ENCODE peak calls at places on chromosomes 3 and 15, in six cellular contexts. One of them, this sample, is unnamed. For H3K27me3 and H3K36me3, the result is how much of the 10 kb centered on the place peaks cover.

GRCh38 chr3:134312873-134313838 is 61.1 kb downstream of the AMOTL2 start:
- DNase-seq in heart left ventricle: peak
- DNase-seq in breast epithelium: peak
- DNase-seq in ascending aorta: no peak
- DNase-seq in mesendoderm: peak
- DNase-seq in GM23248: peak
- DNase-seq in this sample: no peak

GRCh38 chr3:142923694-142924093 is 34.8 kb upstream of the PCOLCE2 start:
- DNase-seq in heart left ventricle: no peak
- DNase-seq in breast epithelium: no peak
- DNase-seq in ascending aorta: no peak
- DNase-seq in mesendoderm: no peak
- DNase-seq in GM23248: no peak
- DNase-seq in this sample: no peak

GRCh38 chr15:99537344-99537743 is 28.4 kb upstream of the MEF2A start:
- DNase-seq in heart left ventricle: peak
- DNase-seq in breast epithelium: no peak
- DNase-seq in ascending aorta: no peak
- DNase-seq in mesendoderm: no peak
- DNase-seq in GM23248: peak
- DNase-seq in this sample: no peak

GRCh38 chr15:45586990-45587860 is at the start of gene BLOC1S6:
- DNase-seq in heart left ventricle: peak
- DNase-seq in breast epithelium: peak
- DNase-seq in ascending aorta: peak
- DNase-seq in mesendoderm: peak
- DNase-seq in GM23248: peak
- DNase-seq in this sample: peak

GRCh38 chr3:105435277-105435676 is 68.6 kb downstream of the ALCAM start:
- DNase-seq in heart left ventricle: no peak
- DNase-seq in breast epithelium: no peak
- DNase-seq in ascending aorta: no peak
- DNase-seq in mesendoderm: no peak
- DNase-seq in GM23248: no peak
- DNase-seq in this sample: no peak

GRCh38 chr3:33299395-33300081 is 22.3 kb downstream of the FBXL2 start:
- DNase-seq in heart left ventricle: no peak
- DNase-seq in breast epithelium: no peak
- DNase-seq in ascending aorta: no peak
- DNase-seq in mesendoderm: no peak
- DNase-seq in GM23248: peak
- DNase-seq in this sample: no peak

GRCh38 chr3:78659386-78659987 is 1108.3 kb downstream of the ROBO1 start:
- DNase-seq in heart left ventricle: no peak
- DNase-seq in breast epithelium: no peak
- DNase-seq in ascending aorta: no peak
- DNase-seq in mesendoderm: peak
- DNase-seq in GM23248: peak
- DNase-seq in this sample: no peak

GRCh38 chr3:50336452-50337174 is 4.0 kb downstream of the RASSF1 start:
- DNase-seq in heart left ventricle: no peak
- DNase-seq in breast epithelium: no peak
- DNase-seq in ascending aorta: no peak
- DNase-seq in mesendoderm: peak
- DNase-seq in GM23248: peak
- DNase-seq in this sample: no peak

GRCh38 chr15:65722191-65722590 is 69.9 kb downstream of the DENND4A start:
- DNase-seq in heart left ventricle: no peak
- DNase-seq in breast epithelium: no peak
- DNase-seq in ascending aorta: no peak
- DNase-seq in mesendoderm: no peak
- DNase-seq in GM23248: no peak
- DNase-seq in this sample: no peak

GRCh38 chr3:113151475-113152031 is 59.8 kb upstream of the BOC start:
- DNase-seq in heart left ventricle: no peak
- DNase-seq in breast epithelium: peak
- DNase-seq in ascending aorta: no peak
- DNase-seq in mesendoderm: no peak
- DNase-seq in GM23248: no peak
- DNase-seq in this sample: no peak

GRCh38 chr15:94205366-94205765 is 26.0 kb upstream of the MCTP2 start:
- DNase-seq in heart left ventricle: no peak
- DNase-seq in breast epithelium: no peak
- DNase-seq in ascending aorta: no peak
- DNase-seq in mesendoderm: no peak
- DNase-seq in GM23248: no peak
- DNase-seq in this sample: no peak

GRCh38 chr3:97821810-97822775 is at the start of gene CRYBG3:
- DNase-seq in heart left ventricle: peak
- DNase-seq in breast epithelium: peak
- DNase-seq in ascending aorta: peak
- DNase-seq in mesendoderm: peak
- DNase-seq in GM23248: peak
- DNase-seq in this sample: peak

GRCh38 chr3:65793495-65794200 is 245.1 kb downstream of the MAGI1 start:
- DNase-seq in heart left ventricle: no peak
- DNase-seq in breast epithelium: no peak
- DNase-seq in ascending aorta: no peak
- DNase-seq in mesendoderm: no peak
- DNase-seq in GM23248: no peak
- DNase-seq in this sample: no peak

GRCh38 chr3:157785071-157785826 is 282.0 kb upstream of the VEPH1 start:
- DNase-seq in heart left ventricle: no peak
- DNase-seq in breast epithelium: peak
- DNase-seq in ascending aorta: no peak
- DNase-seq in mesendoderm: peak
- DNase-seq in GM23248: peak
- DNase-seq in this sample: no peak

GRCh38 chr3:33980252-33980651 is 181.8 kb downstream of the PDCD6IP start:
- DNase-seq in heart left ventricle: no peak
- DNase-seq in breast epithelium: no peak
- DNase-seq in ascending aorta: no peak
- DNase-seq in mesendoderm: peak
- DNase-seq in GM23248: peak
- DNase-seq in this sample: no peak

GRCh38 chr3:140505256-140505655 is 172.6 kb upstream of the TRIM42 start:
- DNase-seq in heart left ventricle: no peak
- DNase-seq in breast epithelium: peak
- DNase-seq in ascending aorta: no peak
- DNase-seq in mesendoderm: peak
- DNase-seq in GM23248: no peak
- DNase-seq in this sample: no peak

GRCh38 chr3:127107491-127108375 is 85.2 kb upstream of the PRR23E start:
- DNase-seq in heart left ventricle: no peak
- DNase-seq in breast epithelium: no peak
- DNase-seq in ascending aorta: no peak
- DNase-seq in mesendoderm: no peak
- DNase-seq in GM23248: no peak
- DNase-seq in this sample: no peak

GRCh38 chr3:134294302-134294925 is 43.8 kb upstream of the RYK start:
- DNase-seq in heart left ventricle: no peak
- DNase-seq in breast epithelium: no peak
- DNase-seq in ascending aorta: no peak
- DNase-seq in mesendoderm: no peak
- DNase-seq in GM23248: no peak
- DNase-seq in this sample: no peak

GRCh38 chr3:179652467-179653105 is at the start of gene USP13:
- DNase-seq in heart left ventricle: peak
- DNase-seq in breast epithelium: peak
- DNase-seq in ascending aorta: no peak
- DNase-seq in mesendoderm: peak
- DNase-seq in GM23248: peak
- DNase-seq in this sample: peak

GRCh38 chr15:64634020-64634419 is 141.4 kb downstream of the RBPMS2 start:
- DNase-seq in heart left ventricle: no peak
- DNase-seq in breast epithelium: no peak
- DNase-seq in ascending aorta: no peak
- DNase-seq in mesendoderm: peak
- DNase-seq in GM23248: no peak
- DNase-seq in this sample: peak

GRCh38 chr3:120344349-120344748 is 4.8 kb downstream of the LRRC58 start:
- DNase-seq in heart left ventricle: no peak
- DNase-seq in breast epithelium: no peak
- DNase-seq in ascending aorta: no peak
- DNase-seq in mesendoderm: no peak
- DNase-seq in GM23248: peak
- DNase-seq in this sample: no peak

GRCh38 chr15:63895194-63895593 is 61.4 kb upstream of the HERC1 start:
- DNase-seq in heart left ventricle: no peak
- DNase-seq in breast epithelium: no peak
- DNase-seq in ascending aorta: no peak
- DNase-seq in mesendoderm: no peak
- DNase-seq in GM23248: no peak
- DNase-seq in this sample: no peak

GRCh38 chr15:98778960-98779359 is 130.6 kb downstream of the IGF1R start:
- DNase-seq in heart left ventricle: no peak
- DNase-seq in breast epithelium: no peak
- DNase-seq in ascending aorta: no peak
- DNase-seq in mesendoderm: no peak
- DNase-seq in GM23248: no peak
- DNase-seq in this sample: no peak

GRCh38 chr3:11438636-11439035 is 166.4 kb downstream of the ATG7 start:
- DNase-seq in heart left ventricle: no peak
- DNase-seq in breast epithelium: no peak
- DNase-seq in ascending aorta: no peak
- DNase-seq in mesendoderm: peak
- DNase-seq in GM23248: no peak
- DNase-seq in this sample: no peak

GRCh38 chr3:120506828-120507774 is 56.3 kb upstream of the FSTL1 start:
- DNase-seq in heart left ventricle: no peak
- DNase-seq in breast epithelium: no peak
- DNase-seq in ascending aorta: no peak
- DNase-seq in mesendoderm: peak
- DNase-seq in GM23248: peak
- DNase-seq in this sample: no peak

GRCh38 chr15:80289558-80290277 is 37.7 kb upstream of the CTXND1 start:
- DNase-seq in heart left ventricle: no peak
- DNase-seq in breast epithelium: no peak
- DNase-seq in ascending aorta: no peak
- DNase-seq in mesendoderm: no peak
- DNase-seq in GM23248: no peak
- DNase-seq in this sample: no peak
- H3K27me3 ChIP-seq in heart left ventricle: under half
- H3K27me3 ChIP-seq in breast epithelium: under half
- H3K27me3 ChIP-seq in ascending aorta: under half
- H3K27me3 ChIP-seq in mesendoderm: under half
- H3K27me3 ChIP-seq in GM23248: half or more
- H3K27me3 ChIP-seq in this sample: under half

GRCh38 chr15:85758655-85758978 is 36.1 kb downstream of the KLHL25 start:
- DNase-seq in heart left ventricle: no peak
- DNase-seq in breast epithelium: no peak
- DNase-seq in ascending aorta: no peak
- DNase-seq in mesendoderm: no peak
- DNase-seq in GM23248: no peak
- DNase-seq in this sample: no peak
- H3K36me3 ChIP-seq in heart left ventricle: under half
- H3K36me3 ChIP-seq in breast epithelium: under half
- H3K36me3 ChIP-seq in ascending aorta: under half
- H3K36me3 ChIP-seq in mesendoderm: under half
- H3K36me3 ChIP-seq in GM23248: under half
- H3K36me3 ChIP-seq in this sample: under half

DNA sequence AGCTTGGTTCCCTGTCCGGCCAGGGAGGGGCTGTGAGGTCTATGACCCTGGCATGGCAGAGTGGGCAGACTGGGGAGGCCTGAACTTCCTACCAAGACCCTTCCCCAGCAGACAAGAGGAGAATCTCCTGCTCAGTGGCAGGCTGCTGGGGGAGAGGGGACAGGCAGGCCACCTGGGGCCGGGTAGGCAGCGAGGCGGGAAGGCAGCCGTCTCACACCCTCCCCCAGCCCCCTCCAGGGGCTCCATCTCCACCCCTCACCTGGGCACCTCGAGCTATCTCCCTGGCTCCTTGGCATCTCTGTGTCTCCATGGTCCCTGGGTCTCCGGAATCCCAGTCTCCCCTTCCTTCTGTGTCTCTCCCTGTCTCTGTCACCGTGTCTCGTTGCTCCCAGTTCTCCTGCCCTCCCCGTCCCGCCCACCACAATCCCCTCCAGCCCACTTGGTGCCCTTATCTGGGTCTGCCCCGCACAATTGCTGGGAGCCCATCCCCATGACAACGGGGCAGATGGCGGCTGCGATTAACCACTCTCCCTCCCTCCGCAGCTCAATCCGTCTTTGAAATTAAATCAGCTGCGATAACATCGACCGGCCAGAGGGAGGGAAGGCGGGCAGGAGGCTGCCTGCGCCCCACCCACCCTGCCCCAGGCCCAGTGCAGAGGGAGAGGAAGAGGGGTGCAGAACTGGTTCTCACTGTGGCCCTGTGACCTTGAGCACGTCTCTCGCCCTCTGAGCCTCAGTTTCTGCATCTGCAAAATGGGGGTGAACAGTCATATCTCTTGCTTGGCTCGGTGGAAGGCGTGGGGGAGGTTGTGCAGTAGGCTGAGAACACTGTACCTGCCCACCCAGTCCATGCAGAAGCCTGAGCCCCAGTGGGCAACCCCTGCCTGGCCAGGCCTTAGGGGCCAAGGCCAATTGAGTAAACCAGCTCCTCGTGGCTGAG is 9.6 kb downstream of the DNAJB8 start:
- DNase-seq in heart left ventricle: peak
- DNase-seq in breast epithelium: no peak
- DNase-seq in ascending aorta: no peak
- DNase-seq in mesendoderm: peak
- DNase-seq in GM23248: no peak
- DNase-seq in this sample: no peak
- H3K27me3 ChIP-seq in heart left ventricle: under half
- H3K27me3 ChIP-seq in breast epithelium: under half
- H3K27me3 ChIP-seq in ascending aorta: under half
- H3K27me3 ChIP-seq in mesendoderm: under half
- H3K27me3 ChIP-seq in GM23248: under half
- H3K27me3 ChIP-seq in this sample: under half

DNA sequence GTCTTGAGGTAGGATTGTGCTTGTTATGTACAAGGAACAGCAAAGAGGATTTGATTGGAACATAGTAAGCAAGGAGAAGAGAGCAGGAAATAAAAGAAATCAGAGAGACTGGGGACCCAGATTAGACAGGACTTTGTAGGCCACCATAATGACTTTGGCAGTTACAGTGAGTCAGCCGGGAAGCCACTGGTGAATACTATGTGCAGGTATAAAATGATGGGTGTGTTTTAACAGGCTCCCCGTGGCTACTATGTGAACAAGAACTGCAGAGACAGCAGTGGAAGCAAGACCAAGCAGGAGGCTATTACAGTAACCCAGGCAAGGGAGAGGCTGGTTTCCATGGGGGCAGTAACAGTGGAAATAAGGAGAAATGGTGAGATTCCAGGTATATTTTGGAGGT is 55.2 kb downstream of the NPTN start:
- DNase-seq in heart left ventricle: no peak
- DNase-seq in breast epithelium: no peak
- DNase-seq in ascending aorta: no peak
- DNase-seq in mesendoderm: no peak
- DNase-seq in GM23248: no peak
- DNase-seq in this sample: no peak
- H3K36me3 ChIP-seq in heart left ventricle: half or more
- H3K36me3 ChIP-seq in breast epithelium: under half
- H3K36me3 ChIP-seq in ascending aorta: under half
- H3K36me3 ChIP-seq in mesendoderm: under half
- H3K36me3 ChIP-seq in GM23248: under half
- H3K36me3 ChIP-seq in this sample: under half

GRCh38 chr3:46874430-46874829 is 3.1 kb upstream of the PTH1R start:
- DNase-seq in heart left ventricle: no peak
- DNase-seq in breast epithelium: no peak
- DNase-seq in ascending aorta: no peak
- DNase-seq in mesendoderm: no peak
- DNase-seq in GM23248: no peak
- DNase-seq in this sample: no peak
- H3K27me3 ChIP-seq in heart left ventricle: under half
- H3K27me3 ChIP-seq in breast epithelium: under half
- H3K27me3 ChIP-seq in ascending aorta: under half
- H3K27me3 ChIP-seq in mesendoderm: under half
- H3K27me3 ChIP-seq in GM23248: under half
- H3K27me3 ChIP-seq in this sample: under half

GRCh38 chr3:194481525-194482195 is 5.1 kb downstream of the ATP13A3 start:
- DNase-seq in heart left ventricle: no peak
- DNase-seq in breast epithelium: no peak
- DNase-seq in ascending aorta: no peak
- DNase-seq in mesendoderm: no peak
- DNase-seq in GM23248: no peak
- DNase-seq in this sample: no peak
- H3K36me3 ChIP-seq in heart left ventricle: under half
- H3K36me3 ChIP-seq in breast epithelium: under half
- H3K36me3 ChIP-seq in ascending aorta: under half
- H3K36me3 ChIP-seq in mesendoderm: under half
- H3K36me3 ChIP-seq in GM23248: under half
- H3K36me3 ChIP-seq in this sample: under half